ENCODE peak calls at places on chromosome 3, in nine cellular contexts. One of them, this sample, is unnamed.

GRCh38 chr3:124033360-124034015 is 41.6 kb upstream of the ROPN1 start:
- DNase-seq in PC-3: peak; percentile 10
- DNase-seq in CD8-positive, alpha-beta T cell: no peak
- DNase-seq in psoas muscle: peak; percentile 54
- DNase-seq in gastrocnemius medialis: no peak
- DNase-seq in fibroblast of lung: peak; percentile 12
- DNase-seq in CD8-positive, alpha-beta memory T cell: no peak
- DNase-seq in uterus: peak; percentile 34
- DNase-seq in cardiac muscle cell: no peak
- DNase-seq in this sample: no peak

GRCh38 chr3:152430223-152431002 is 161.7 kb downstream of the MBNL1 start:
- DNase-seq in PC-3: no peak
- DNase-seq in CD8-positive, alpha-beta T cell: no peak
- DNase-seq in psoas muscle: no peak
- DNase-seq in gastrocnemius medialis: no peak
- DNase-seq in fibroblast of lung: no peak
- DNase-seq in CD8-positive, alpha-beta memory T cell: no peak
- DNase-seq in uterus: no peak
- DNase-seq in cardiac muscle cell: no peak
- DNase-seq in this sample: no peak

GRCh38 chr3:130260821-130261402 is 84.6 kb upstream of the COL6A5 start:
- DNase-seq in PC-3: no peak
- DNase-seq in CD8-positive, alpha-beta T cell: no peak
- DNase-seq in psoas muscle: no peak
- DNase-seq in gastrocnemius medialis: no peak
- DNase-seq in fibroblast of lung: no peak
- DNase-seq in CD8-positive, alpha-beta memory T cell: no peak
- DNase-seq in uterus: no peak
- DNase-seq in cardiac muscle cell: peak; percentile 29
- DNase-seq in this sample: no peak

GRCh38 chr3:74905478-74905877 is 291.0 kb upstream of the CNTN3 start:
- DNase-seq in PC-3: no peak
- DNase-seq in CD8-positive, alpha-beta T cell: no peak
- DNase-seq in psoas muscle: no peak
- DNase-seq in gastrocnemius medialis: no peak
- DNase-seq in fibroblast of lung: no peak
- DNase-seq in CD8-positive, alpha-beta memory T cell: no peak
- DNase-seq in uterus: no peak
- DNase-seq in cardiac muscle cell: no peak
- DNase-seq in this sample: no peak

GRCh38 chr3:42608586-42608985 is 8.1 kb downstream of the NKTR start:
- DNase-seq in PC-3: no peak
- DNase-seq in CD8-positive, alpha-beta T cell: no peak
- DNase-seq in psoas muscle: no peak
- DNase-seq in gastrocnemius medialis: peak; percentile 57
- DNase-seq in fibroblast of lung: no peak
- DNase-seq in CD8-positive, alpha-beta memory T cell: no peak
- DNase-seq in uterus: no peak
- DNase-seq in cardiac muscle cell: peak; percentile 41
- DNase-seq in this sample: no peak

GRCh38 chr3:10085738-10086137 is 22.3 kb downstream of the FANCD2OS start:
- DNase-seq in PC-3: peak; percentile 89
- DNase-seq in CD8-positive, alpha-beta T cell: no peak
- DNase-seq in psoas muscle: no peak
- DNase-seq in gastrocnemius medialis: no peak
- DNase-seq in fibroblast of lung: no peak
- DNase-seq in CD8-positive, alpha-beta memory T cell: no peak
- DNase-seq in uterus: no peak
- DNase-seq in cardiac muscle cell: no peak
- DNase-seq in this sample: no peak

GRCh38 chr3:53134631-53135232 is 4.5 kb upstream of the RFT1 start:
- DNase-seq in PC-3: peak; percentile 89
- DNase-seq in CD8-positive, alpha-beta T cell: peak; percentile 73
- DNase-seq in psoas muscle: peak; percentile 89
- DNase-seq in gastrocnemius medialis: peak; percentile 89
- DNase-seq in fibroblast of lung: peak; percentile 53
- DNase-seq in CD8-positive, alpha-beta memory T cell: peak; percentile 41
- DNase-seq in uterus: peak; percentile 35
- DNase-seq in cardiac muscle cell: peak; percentile 83
- DNase-seq in this sample: peak; percentile 7

GRCh38 chr3:34012102-34012461 is 213.7 kb downstream of the PDCD6IP start:
- DNase-seq in PC-3: peak; percentile 98
- DNase-seq in CD8-positive, alpha-beta T cell: no peak
- DNase-seq in psoas muscle: no peak
- DNase-seq in gastrocnemius medialis: no peak
- DNase-seq in fibroblast of lung: peak; percentile 99
- DNase-seq in CD8-positive, alpha-beta memory T cell: no peak
- DNase-seq in uterus: no peak
- DNase-seq in cardiac muscle cell: peak; percentile 89
- DNase-seq in this sample: no peak

GRCh38 chr3:125067225-125067624 is 11.4 kb upstream of the HEG1 start:
- DNase-seq in PC-3: peak; percentile 70
- DNase-seq in CD8-positive, alpha-beta T cell: no peak
- DNase-seq in psoas muscle: no peak
- DNase-seq in gastrocnemius medialis: no peak
- DNase-seq in fibroblast of lung: peak; percentile 69
- DNase-seq in CD8-positive, alpha-beta memory T cell: no peak
- DNase-seq in uterus: no peak
- DNase-seq in cardiac muscle cell: peak; percentile 72
- DNase-seq in this sample: no peak

GRCh38 chr3:172218350-172219323 is 179.3 kb downstream of the FNDC3B start:
- DNase-seq in PC-3: no peak
- DNase-seq in CD8-positive, alpha-beta T cell: no peak
- DNase-seq in psoas muscle: no peak
- DNase-seq in gastrocnemius medialis: no peak
- DNase-seq in fibroblast of lung: peak; percentile 39
- DNase-seq in CD8-positive, alpha-beta memory T cell: no peak
- DNase-seq in uterus: no peak
- DNase-seq in cardiac muscle cell: no peak
- DNase-seq in this sample: no peak

GRCh38 chr3:112407214-112407887 is 74.4 kb downstream of the CD200 start:
- DNase-seq in PC-3: no peak
- DNase-seq in CD8-positive, alpha-beta T cell: no peak
- DNase-seq in psoas muscle: no peak
- DNase-seq in gastrocnemius medialis: no peak
- DNase-seq in fibroblast of lung: no peak
- DNase-seq in CD8-positive, alpha-beta memory T cell: no peak
- DNase-seq in uterus: no peak
- DNase-seq in cardiac muscle cell: no peak
- DNase-seq in this sample: no peak

GRCh38 chr3:154818676-154819255 is 261.4 kb upstream of the MME start:
- DNase-seq in PC-3: no peak
- DNase-seq in CD8-positive, alpha-beta T cell: no peak
- DNase-seq in psoas muscle: no peak
- DNase-seq in gastrocnemius medialis: no peak
- DNase-seq in fibroblast of lung: peak; percentile 36
- DNase-seq in CD8-positive, alpha-beta memory T cell: no peak
- DNase-seq in uterus: no peak
- DNase-seq in cardiac muscle cell: no peak
- DNase-seq in this sample: no peak

GRCh38 chr3:42801048-42801620 is 3.2 kb downstream of the HIGD1A start:
- DNase-seq in PC-3: no peak
- DNase-seq in CD8-positive, alpha-beta T cell: no peak
- DNase-seq in psoas muscle: no peak
- DNase-seq in gastrocnemius medialis: no peak
- DNase-seq in fibroblast of lung: no peak
- DNase-seq in CD8-positive, alpha-beta memory T cell: no peak
- DNase-seq in uterus: no peak
- DNase-seq in cardiac muscle cell: no peak
- DNase-seq in this sample: no peak

GRCh38 chr3:122689587-122689986 is 8.9 kb downstream of the PARP14 start:
- DNase-seq in PC-3: peak; percentile 38
- DNase-seq in CD8-positive, alpha-beta T cell: no peak
- DNase-seq in psoas muscle: no peak
- DNase-seq in gastrocnemius medialis: no peak
- DNase-seq in fibroblast of lung: peak; percentile 58
- DNase-seq in CD8-positive, alpha-beta memory T cell: no peak
- DNase-seq in uterus: no peak
- DNase-seq in cardiac muscle cell: peak; percentile 67
- DNase-seq in this sample: no peak

GRCh38 chr3:62027796-62028195 is 345.6 kb downstream of the FEZF2 start:
- DNase-seq in PC-3: no peak
- DNase-seq in CD8-positive, alpha-beta T cell: no peak
- DNase-seq in psoas muscle: no peak
- DNase-seq in gastrocnemius medialis: no peak
- DNase-seq in fibroblast of lung: peak; percentile 75
- DNase-seq in CD8-positive, alpha-beta memory T cell: no peak
- DNase-seq in uterus: no peak
- DNase-seq in cardiac muscle cell: no peak
- DNase-seq in this sample: no peak

GRCh38 chr3:13888576-13888975 is 8.7 kb upstream of the WNT7A start:
- DNase-seq in PC-3: no peak
- DNase-seq in CD8-positive, alpha-beta T cell: no peak
- DNase-seq in psoas muscle: no peak
- DNase-seq in gastrocnemius medialis: no peak
- DNase-seq in fibroblast of lung: no peak
- DNase-seq in CD8-positive, alpha-beta memory T cell: no peak
- DNase-seq in uterus: no peak
- DNase-seq in cardiac muscle cell: no peak
- DNase-seq in this sample: no peak

GRCh38 chr3:9056581-9056980 is 93.3 kb upstream of the RAD18 start:
- DNase-seq in PC-3: no peak
- DNase-seq in CD8-positive, alpha-beta T cell: no peak
- DNase-seq in psoas muscle: no peak
- DNase-seq in gastrocnemius medialis: no peak
- DNase-seq in fibroblast of lung: no peak
- DNase-seq in CD8-positive, alpha-beta memory T cell: no peak
- DNase-seq in uterus: no peak
- DNase-seq in cardiac muscle cell: no peak
- DNase-seq in this sample: no peak
- H3K27ac ChIP-seq in PC-3: no peak overlapping the region
- H3K27ac ChIP-seq in CD8-positive, alpha-beta T cell: no peak overlapping the region
- H3K27ac ChIP-seq in psoas muscle: no peak overlapping the region
- H3K27ac ChIP-seq in gastrocnemius medialis: no peak overlapping the region
- H3K27ac ChIP-seq in fibroblast of lung: no peak overlapping the region
- H3K27ac ChIP-seq in CD8-positive, alpha-beta memory T cell: no peak overlapping the region
- H3K27ac ChIP-seq in uterus: no peak overlapping the region
- H3K27ac ChIP-seq in cardiac muscle cell: no peak overlapping the region
- H3K27ac ChIP-seq in this sample: no peak overlapping the region

DNA sequence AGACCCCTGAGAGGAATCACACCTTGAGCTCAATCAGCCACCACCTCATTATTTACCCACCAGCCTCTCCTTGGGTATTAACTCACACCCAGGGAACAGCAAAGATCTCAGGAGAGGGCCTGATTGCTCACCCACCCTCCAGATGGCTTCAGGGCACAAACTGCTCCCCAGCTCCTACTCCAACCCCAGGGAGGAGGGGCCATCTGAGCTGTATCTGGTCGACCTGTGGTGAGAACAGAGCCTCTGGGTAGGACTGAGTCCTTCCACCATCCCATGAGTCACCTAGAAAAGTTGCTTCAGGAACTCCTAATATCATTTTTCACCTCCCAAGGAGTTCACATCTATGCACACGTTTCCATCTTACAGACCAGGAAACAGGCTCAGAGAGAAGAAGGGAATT is 44.8 kb upstream of the HES1 start:
- DNase-seq in PC-3: peak; percentile 95
- DNase-seq in CD8-positive, alpha-beta T cell: no peak
- DNase-seq in psoas muscle: no peak
- DNase-seq in gastrocnemius medialis: no peak
- DNase-seq in fibroblast of lung: peak; percentile 88
- DNase-seq in CD8-positive, alpha-beta memory T cell: no peak
- DNase-seq in uterus: no peak
- DNase-seq in cardiac muscle cell: no peak
- DNase-seq in this sample: no peak
- H3K4me3 ChIP-seq in PC-3: no peak overlapping the region
- H3K4me3 ChIP-seq in CD8-positive, alpha-beta T cell: no peak overlapping the region
- H3K4me3 ChIP-seq in psoas muscle: no peak overlapping the region
- H3K4me3 ChIP-seq in gastrocnemius medialis: no peak overlapping the region
- H3K4me3 ChIP-seq in fibroblast of lung: no peak overlapping the region
- H3K4me3 ChIP-seq in CD8-positive, alpha-beta memory T cell: no peak overlapping the region
- H3K4me3 ChIP-seq in uterus: no peak overlapping the region
- H3K4me3 ChIP-seq in cardiac muscle cell: no peak overlapping the region
- H3K4me3 ChIP-seq in this sample: no peak overlapping the region

DNA sequence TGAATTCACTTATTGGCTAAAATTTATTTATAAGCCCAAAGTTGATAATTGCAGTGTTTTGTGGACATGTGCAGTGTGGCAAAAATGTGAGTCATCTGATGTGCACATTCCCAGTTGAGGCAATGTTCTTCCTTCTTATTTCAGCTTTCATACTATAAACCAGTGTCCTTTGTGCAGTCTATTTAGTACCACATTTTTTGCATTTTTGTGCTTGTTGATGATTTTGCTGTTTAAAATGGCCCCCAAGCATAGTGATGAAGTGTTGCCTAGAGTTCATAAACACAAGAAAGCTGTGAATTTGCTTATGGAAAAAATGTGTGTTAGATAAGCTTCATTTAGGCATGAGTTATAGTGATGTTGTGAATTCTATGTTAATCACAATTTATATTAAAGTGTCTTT is 19.4 kb upstream of the IL20RB start:
- DNase-seq in PC-3: peak; percentile 23
- DNase-seq in CD8-positive, alpha-beta T cell: no peak
- DNase-seq in psoas muscle: no peak
- DNase-seq in gastrocnemius medialis: no peak
- DNase-seq in fibroblast of lung: peak; percentile 60
- DNase-seq in CD8-positive, alpha-beta memory T cell: no peak
- DNase-seq in uterus: no peak
- DNase-seq in cardiac muscle cell: peak; percentile 67
- DNase-seq in this sample: no peak
- H3K27ac ChIP-seq in PC-3: no peak overlapping the region
- H3K27ac ChIP-seq in CD8-positive, alpha-beta T cell: no peak overlapping the region
- H3K27ac ChIP-seq in psoas muscle: no peak overlapping the region
- H3K27ac ChIP-seq in gastrocnemius medialis: peak overlapping the region; percentile 22
- H3K27ac ChIP-seq in fibroblast of lung: no peak overlapping the region
- H3K27ac ChIP-seq in CD8-positive, alpha-beta memory T cell: no peak overlapping the region
- H3K27ac ChIP-seq in uterus: no peak overlapping the region
- H3K27ac ChIP-seq in cardiac muscle cell: no peak overlapping the region
- H3K27ac ChIP-seq in this sample: peak overlapping the region; percentile 13

GRCh38 chr3:52052831-52053306 is 3.5 kb downstream of the DUSP7 start:
- DNase-seq in PC-3: peak; percentile 76
- DNase-seq in CD8-positive, alpha-beta T cell: peak; percentile 70
- DNase-seq in psoas muscle: peak; percentile 92
- DNase-seq in gastrocnemius medialis: peak; percentile 84
- DNase-seq in fibroblast of lung: peak; percentile 79
- DNase-seq in CD8-positive, alpha-beta memory T cell: peak; percentile 30
- DNase-seq in uterus: peak; percentile 87
- DNase-seq in cardiac muscle cell: peak; percentile 85
- DNase-seq in this sample: peak; percentile 23

GRCh38 chr3:52055537-52056351 is 627 bp downstream of the DUSP7 start:
- DNase-seq in PC-3: peak; percentile 51
- DNase-seq in CD8-positive, alpha-beta T cell: peak; percentile 69
- DNase-seq in psoas muscle: peak; percentile 79
- DNase-seq in gastrocnemius medialis: peak; percentile 52
- DNase-seq in fibroblast of lung: peak; percentile 57
- DNase-seq in CD8-positive, alpha-beta memory T cell: peak; percentile 40
- DNase-seq in uterus: no peak
- DNase-seq in cardiac muscle cell: peak; percentile 59
- DNase-seq in this sample: no peak

GRCh38 chr3:52051444-52051843 is 4.9 kb downstream of the DUSP7 start:
- DNase-seq in PC-3: no peak
- DNase-seq in CD8-positive, alpha-beta T cell: no peak
- DNase-seq in psoas muscle: no peak
- DNase-seq in gastrocnemius medialis: no peak
- DNase-seq in fibroblast of lung: no peak
- DNase-seq in CD8-positive, alpha-beta memory T cell: no peak
- DNase-seq in uterus: no peak
- DNase-seq in cardiac muscle cell: no peak
- DNase-seq in this sample: no peak

GRCh38 chr3:52054689-52055511 is 1.5 kb downstream of the DUSP7 start:
- DNase-seq in PC-3: no peak
- DNase-seq in CD8-positive, alpha-beta T cell: peak; percentile 52
- DNase-seq in psoas muscle: no peak
- DNase-seq in gastrocnemius medialis: no peak
- DNase-seq in fibroblast of lung: no peak
- DNase-seq in CD8-positive, alpha-beta memory T cell: peak; percentile 13
- DNase-seq in uterus: no peak
- DNase-seq in cardiac muscle cell: no peak
- DNase-seq in this sample: no peak

GRCh38 chr3:52053307-52054304 is 2.8 kb downstream of the DUSP7 start:
- DNase-seq in PC-3: peak; percentile 49
- DNase-seq in CD8-positive, alpha-beta T cell: peak; percentile 61
- DNase-seq in psoas muscle: peak; percentile 69
- DNase-seq in gastrocnemius medialis: peak; percentile 61
- DNase-seq in fibroblast of lung: no peak
- DNase-seq in CD8-positive, alpha-beta memory T cell: peak; percentile 17
- DNase-seq in uterus: peak; percentile 54
- DNase-seq in cardiac muscle cell: peak; percentile 36
- DNase-seq in this sample: no peak
- H3K4me3 ChIP-seq in PC-3: peak overlapping the region; percentile 92
- H3K4me3 ChIP-seq in CD8-positive, alpha-beta T cell: peak overlapping the region; percentile 76
- H3K4me3 ChIP-seq in psoas muscle: peak overlapping the region; percentile 87
- H3K4me3 ChIP-seq in gastrocnemius medialis: peak overlapping the region; percentile 56
- H3K4me3 ChIP-seq in fibroblast of lung: no peak overlapping the region
- H3K4me3 ChIP-seq in CD8-positive, alpha-beta memory T cell: peak overlapping the region; percentile 66
- H3K4me3 ChIP-seq in uterus: no peak overlapping the region
- H3K4me3 ChIP-seq in cardiac muscle cell: no peak overlapping the region
- H3K4me3 ChIP-seq in this sample: peak overlapping the region; percentile 82

This sample was measured in esophagus squamous epithelium.